ENCODE peak calls at places on chromosomes 2 and 18, in ten cellular contexts. S is heart left ventricle; V is GM20000; N is NCI-H1105 treated with DMSO at 0.1 percent for 48 hours; H is Daoy; X is left ventricle myocardium inferior; Q is M059J; Z is CD4-positive, alpha-beta memory T cell; P is AG09319; F is T-helper 9 cell. O is an unnamed sample.

GRCh38 chr18:55095579-55095978 is 136.3 kb upstream of the CCDC68 start:
- DNase-seq in S (no peak), V (no peak), N (no peak), H (no peak), X (no peak), Q (no peak), Z (no peak), P (no peak), F (no peak), O (no peak)

GRCh38 chr2:170742000-170742399 is 26.9 kb downstream of the SP5 start:
- DNase-seq in S (no peak), V (no peak), N (no peak), H (no peak), X (no peak), Q (no peak), Z (no peak), P (no peak), F (no peak), O (no peak)

GRCh38 chr18:59057969-59058368 is 81.7 kb upstream of the SEC11C start:
- DNase-seq in S (no peak), V (no peak), N (no peak), H (no peak), X (no peak), Q (peak; percentile 66), Z (no peak), P (peak; percentile 52), F (no peak), O (no peak)

GRCh38 chr18:8777846-8778245 is 72.5 kb downstream of the MTCL1 start:
- DNase-seq in S (no peak), V (no peak), N (no peak), H (no peak), X (no peak), Q (no peak), Z (no peak), P (no peak), F (no peak), O (peak; percentile 38)

GRCh38 chr2:45826889-45827635 is 175.6 kb downstream of the PRKCE start:
- DNase-seq in S (peak; percentile 65), V (no peak), N (no peak), H (peak; percentile 88), X (peak; percentile 33), Q (peak; percentile 79), Z (no peak), P (peak; percentile 43), F (no peak), O (no peak)

GRCh38 chr2:179518891-179519290 is 254.3 kb upstream of the SESTD1 start:
- DNase-seq in S (no peak), V (no peak), N (no peak), H (no peak), X (no peak), Q (no peak), Z (no peak), P (no peak), F (no peak), O (no peak)

GRCh38 chr18:54004828-54005227 is 219.6 kb downstream of the MBD2 start:
- DNase-seq in S (no peak), V (no peak), N (no peak), H (no peak), X (no peak), Q (peak; percentile 42), Z (no peak), P (no peak), F (no peak), O (peak; percentile 37)

GRCh38 chr2:39583781-39584180 is 81.9 kb upstream of the TMEM178A start:
- DNase-seq in S (no peak), V (no peak), N (no peak), H (no peak), X (no peak), Q (no peak), Z (no peak), P (no peak), F (no peak), O (no peak)

GRCh38 chr2:52658598-52658997 is 1109.0 kb upstream of the CHAC2 start:
- DNase-seq in S (no peak), V (no peak), N (no peak), H (no peak), X (no peak), Q (no peak), Z (no peak), P (no peak), F (no peak), O (no peak)

GRCh38 chr2:217846321-217846743 is 156.5 kb downstream of the TNS1 start:
- DNase-seq in S (peak; percentile 58), V (no peak), N (no peak), H (no peak), X (peak; percentile 58), Q (no peak), Z (no peak), P (no peak), F (no peak), O (peak; percentile 28)

GRCh38 chr2:37389395-37389794 is 45.0 kb downstream of the QPCT start:
- DNase-seq in S (no peak), V (no peak), N (no peak), H (peak; percentile 11), X (no peak), Q (no peak), Z (no peak), P (no peak), F (no peak), O (no peak)

GRCh38 chr18:22813648-22814328 is 119.3 kb upstream of the RBBP8 start:
- DNase-seq in S (no peak), V (peak; percentile 41), N (peak; percentile 79), H (peak; percentile 20), X (no peak), Q (peak; percentile 56), Z (peak; percentile 4), P (no peak), F (no peak), O (peak; percentile 60)

GRCh38 chr2:9748586-9748985 is 94.7 kb upstream of the TAF1B start:
- DNase-seq in S (no peak), V (no peak), N (peak; percentile 24), H (peak; percentile 42), X (no peak), Q (no peak), Z (no peak), P (no peak), F (no peak), O (peak; percentile 70)

GRCh38 chr2:235616846-235617245 is 123.0 kb downstream of the AGAP1 start:
- DNase-seq in S (peak; percentile 39), V (no peak), N (no peak), H (no peak), X (no peak), Q (no peak), Z (no peak), P (no peak), F (no peak), O (no peak)

GRCh38 chr2:173386441-173387044 is 31.9 kb downstream of the CDCA7 start:
- DNase-seq in S (no peak), V (no peak), N (no peak), H (no peak), X (no peak), Q (no peak), Z (no peak), P (no peak), F (no peak), O (no peak)

GRCh38 chr2:169361706-169362345 is 508 bp downstream of the LRP2 start:
- DNase-seq in S (no peak), V (peak; percentile 42), N (no peak), H (peak; percentile 39), X (no peak), Q (no peak), Z (no peak), P (no peak), F (no peak), O (peak; percentile 4)

GRCh38 chr18:13597068-13597467 is 129.3 kb downstream of the FAM210A start:
- DNase-seq in S (no peak), V (no peak), N (peak; percentile 40), H (no peak), X (no peak), Q (peak; percentile 5), Z (no peak), P (no peak), F (no peak), O (no peak)

GRCh38 chr2:132668189-132668833 is 1.7 kb downstream of the LYPD1 start:
- DNase-seq in S (no peak), V (no peak), N (peak; percentile 53), H (peak; percentile 52), X (no peak), Q (peak; percentile 44), Z (no peak), P (no peak), F (no peak), O (no peak)

GRCh38 chr18:49561127-49561376 is 805 bp upstream of the LIPG start:
- DNase-seq in S (no peak), V (no peak), N (no peak), H (no peak), X (no peak), Q (no peak), Z (no peak), P (no peak), F (no peak), O (no peak)

GRCh38 chr2:29401994-29402393 is 286.8 kb downstream of the CLIP4 start:
- DNase-seq in S (no peak), V (no peak), N (no peak), H (no peak), X (no peak), Q (no peak), Z (no peak), P (no peak), F (no peak), O (no peak)

GRCh38 chr18:8389391-8390340 is 219.6 kb upstream of the RAB12 start:
- DNase-seq in S (peak; percentile 47), V (peak; percentile 54), N (peak; percentile 35), H (peak; percentile 46), X (peak; percentile 45), Q (peak; percentile 68), Z (no peak), P (peak; percentile 30), F (peak; percentile 28), O (peak; percentile 53)

GRCh38 chr2:110107092-110108079 is 8.2 kb downstream of the MALL start:
- DNase-seq in S (no peak), V (no peak), N (no peak), H (no peak), X (no peak), Q (peak; percentile 31), Z (no peak), P (no peak), F (no peak), O (no peak)